ENCODE peak calls at places on chromosome 12, in four cellular contexts. Q is GM12878, K is GM12891, O is HepG2. R is an unnamed sample.

GRCh38 chr12:49535921-49536525 is 2.8 kb upstream of the KCNH3 start:
- DNase-seq in Q (no peak), K (no peak), O (no peak), R (no peak)

GRCh38 chr12:108637631-108638030 is 3.9 kb upstream of the SELPLG start:
- DNase-seq in O (no peak), K (no peak), Q (no peak), R (no peak)

GRCh38 chr12:28459481-28459880 is 269.2 kb downstream of the CCDC91 start:
- DNase-seq in O (peak), Q (no peak), K (no peak), R (no peak)

GRCh38 chr12:113271853-113272561 is 50.7 kb downstream of the TPCN1 start:
- DNase-seq in Q (no peak), O (peak), K (no peak), R (no peak)

GRCh38 chr12:98151984-98152383 is 363.4 kb upstream of the TMPO start:
- DNase-seq in O (no peak), K (no peak), Q (no peak), R (no peak)

GRCh38 chr12:108129017-108129812 is at the start of gene WSCD2:
- DNase-seq in Q (no peak), O (peak), K (peak), R (no peak)

GRCh38 chr12:52523825-52524224 is 3.6 kb upstream of the KRT5 start:
- DNase-seq in Q (no peak), O (no peak), K (no peak), R (no peak)

GRCh38 chr12:452667-453210 is 7.0 kb upstream of the B4GALNT3 start:
- DNase-seq in K (peak), O (no peak), Q (no peak), R (peak)

GRCh38 chr12:100346660-100347059 is 10.2 kb upstream of the SLC17A8 start:
- DNase-seq in Q (no peak), O (peak), K (no peak), R (no peak)

GRCh38 chr12:74537126-74537706 is 419 bp upstream of the ATXN7L3B start:
- DNase-seq in O (peak), K (peak), Q (peak), R (no peak)

GRCh38 chr12:109291531-109292341 is 17.3 kb downstream of the FOXN4 start:
- DNase-seq in Q (no peak), K (no peak), O (no peak), R (no peak)

GRCh38 chr12:1716911-1717310 is 26.0 kb downstream of the ADIPOR2 start:
- DNase-seq in K (no peak), Q (no peak), O (no peak), R (no peak)

GRCh38 chr12:128290938-128291337 is 24.0 kb downstream of the TMEM132C start:
- DNase-seq in K (no peak), Q (no peak), O (no peak), R (no peak)

GRCh38 chr12:49358548-49359141 is 8.6 kb upstream of the SPATS2 start:
- DNase-seq in K (peak), Q (no peak), O (peak), R (no peak)

GRCh38 chr12:12443482-12443881 is 86.6 kb downstream of the BORCS5 start:
- DNase-seq in K (no peak), Q (no peak), O (no peak), R (no peak)

GRCh38 chr12:67533159-67533558 is 115.4 kb upstream of the DYRK2 start:
- DNase-seq in Q (no peak), O (no peak), K (no peak), R (no peak)

GRCh38 chr12:15620726-15621125 is 168.5 kb downstream of the EPS8 start:
- DNase-seq in Q (no peak), K (no peak), O (no peak), R (no peak)

GRCh38 chr12:100381379-100381778 is 24.5 kb downstream of the SLC17A8 start:
- DNase-seq in K (no peak), O (no peak), Q (no peak), R (no peak)

GRCh38 chr12:2624543-2625266 is 170.1 kb upstream of the FKBP4 start:
- DNase-seq in Q (no peak), O (no peak), K (no peak), R (no peak)

GRCh38 chr12:100199347-100200136 is 1.1 kb upstream of the ACTR6 start:
- DNase-seq in K (peak), Q (no peak), O (peak), R (peak)

GRCh38 chr12:26783791-26784379 is 49.1 kb downstream of the ITPR2 start:
- DNase-seq in Q (no peak), K (no peak), O (no peak), R (no peak)

GRCh38 chr12:31914927-31915326 is 44.3 kb upstream of the RESF1 start:
- DNase-seq in O (no peak), Q (no peak), K (no peak), R (no peak)

GRCh38 chr12:69258655-69259054 is 19.3 kb downstream of the CPSF6 start:
- DNase-seq in O (no peak), Q (no peak), K (no peak), R (no peak)

GRCh38 chr12:116276433-116277216 is 868 bp downstream of the MED13L start:
- DNase-seq in K (peak), O (peak), Q (no peak), R (peak)

GRCh38 chr12:116274552-116275375 is 2.7 kb downstream of the MED13L start:
- DNase-seq in O (no peak), K (no peak), Q (no peak), R (no peak)

GRCh38 chr12:116278667-116279066 is 1.2 kb upstream of the MED13L start:
- DNase-seq in K (no peak), Q (no peak), O (no peak), R (no peak)

GRCh38 chr12:116278259-116278595 is 734 bp upstream of the MED13L start:
- DNase-seq in K (no peak), O (no peak), Q (no peak), R (no peak)

DNA sequence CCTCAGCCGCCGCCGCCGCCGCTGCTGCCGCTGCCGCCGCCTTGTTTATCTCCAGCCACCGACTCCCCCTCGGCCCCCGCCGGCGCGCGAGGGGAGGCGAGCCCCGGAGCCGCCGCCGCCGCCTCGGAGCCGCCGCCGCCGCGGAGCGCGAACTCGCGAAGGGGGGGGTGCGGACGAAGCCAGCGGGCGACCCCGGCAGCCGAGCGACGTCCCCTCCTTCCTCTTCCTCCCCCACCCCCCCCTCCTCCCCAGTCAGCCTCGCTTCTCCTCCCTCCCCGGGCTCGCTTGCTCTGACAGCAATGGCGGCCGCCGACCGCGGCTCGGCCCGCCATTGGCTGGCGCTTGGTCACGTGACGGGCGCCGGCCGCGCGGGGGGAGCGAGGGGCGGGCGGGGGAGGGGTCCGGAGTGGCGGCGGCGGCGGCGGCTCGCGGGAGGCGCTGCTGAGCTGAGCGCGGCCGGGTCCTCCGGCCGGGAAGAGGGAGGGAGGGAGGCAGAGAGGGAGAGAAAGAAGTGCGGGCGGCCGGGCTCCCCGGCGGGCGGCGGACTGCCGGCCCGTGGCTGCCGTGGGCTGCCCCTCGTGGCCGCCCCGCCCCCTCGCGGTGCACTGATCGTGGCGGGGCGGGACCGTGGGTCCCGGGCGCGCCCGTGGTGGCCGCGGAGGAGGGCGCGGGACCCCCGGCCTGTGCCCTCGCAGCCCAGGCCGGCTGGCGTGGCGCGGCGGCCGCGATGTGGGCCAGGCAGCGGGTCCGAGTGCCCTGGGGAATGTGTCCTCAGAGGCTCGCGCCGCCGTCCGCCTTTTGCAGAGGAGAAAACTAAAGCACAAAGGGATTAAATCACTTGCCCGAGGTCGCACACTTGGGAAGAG is at the start of gene MED13L:
- DNase-seq in O (peak), Q (no peak), K (peak), R (peak)
- TF ChIP-seq POLR2A in O (peak), Q (peak), K (no peak), R (peak)

GRCh38 chr12:122406701-122407154 is 15.7 kb downstream of the CLIP1 start:
- DNase-seq in Q (no peak), K (no peak), O (peak), R (no peak)
- TF ChIP-seq TAF1 in Q (no peak), K (no peak), O (no peak), R (no peak)

GRCh38 chr12:57229634-57230380 is at the start of gene SHMT2:
- DNase-seq in O (peak), K (peak), Q (peak), R (peak)

GRCh38 chr12:57231276-57232021 is 1.9 kb downstream of the SHMT2 start:
- DNase-seq in K (no peak), Q (no peak), O (no peak), R (no peak)

GRCh38 chr12:57232156-57232756 is 2.7 kb downstream of the SHMT2 start:
- DNase-seq in O (no peak), Q (no peak), K (no peak), R (no peak)

GRCh38 chr12:57229041-57229633 is 374 bp upstream of the SHMT2 start:
- DNase-seq in O (no peak), Q (no peak), K (no peak), R (no peak)

GRCh38 chr12:57230381-57231155 is 1.1 kb downstream of the SHMT2 start:
- DNase-seq in K (no peak), Q (no peak), O (peak), R (no peak)
- TF ChIP-seq POLR2AphosphoS5 in K (no peak), Q (no peak), O (no peak), R (no peak)

GRCh38 chr12:130634866-130635265 is 81.2 kb downstream of the RIMBP2 start:
- DNase-seq in K (no peak), Q (no peak), O (no peak), R (no peak)

GRCh38 chr12:130628304-130628703 is 87.8 kb downstream of the RIMBP2 start:
- DNase-seq in K (no peak), Q (no peak), O (no peak), R (no peak)

GRCh38 chr12:130632582-130633174 is 83.4 kb downstream of the RIMBP2 start:
- DNase-seq in O (no peak), K (no peak), Q (no peak), R (no peak)

GRCh38 chr12:130636370-130636769 is 79.7 kb downstream of the RIMBP2 start:
- DNase-seq in K (no peak), O (no peak), Q (no peak), R (no peak)

DNA sequence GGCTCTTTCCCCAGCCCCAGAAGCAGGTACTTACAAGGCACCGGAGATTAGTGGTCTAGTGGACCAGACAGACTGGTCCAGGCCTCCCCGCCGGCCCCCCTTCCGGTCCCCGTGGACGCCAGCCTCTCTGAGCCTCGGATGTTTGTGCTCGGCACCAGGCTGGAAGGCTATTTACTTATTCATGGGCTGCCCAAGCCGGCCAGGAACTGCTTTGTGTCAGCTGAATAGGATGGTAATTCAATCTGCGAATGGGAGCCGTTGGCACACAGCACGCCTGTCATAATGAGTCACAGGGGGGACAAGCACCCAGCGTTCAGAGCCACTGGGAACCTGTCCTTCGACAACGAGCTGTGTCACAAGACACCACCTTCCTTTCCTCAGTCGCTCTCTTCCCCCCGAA is 82.3 kb downstream of the RIMBP2 start:
- DNase-seq in K (no peak), O (no peak), Q (no peak), R (no peak)
- TF ChIP-seq POLR2A in K (no peak), O (no peak), Q (no peak), R (no peak)

GRCh38 chr12:96861656-96862055 is 45.4 kb upstream of the NEDD1 start:
- DNase-seq in K (no peak), Q (no peak), O (no peak), R (no peak)
- TF ChIP-seq TAF1 in K (no peak), Q (no peak), O (no peak), R (no peak)

DNA sequence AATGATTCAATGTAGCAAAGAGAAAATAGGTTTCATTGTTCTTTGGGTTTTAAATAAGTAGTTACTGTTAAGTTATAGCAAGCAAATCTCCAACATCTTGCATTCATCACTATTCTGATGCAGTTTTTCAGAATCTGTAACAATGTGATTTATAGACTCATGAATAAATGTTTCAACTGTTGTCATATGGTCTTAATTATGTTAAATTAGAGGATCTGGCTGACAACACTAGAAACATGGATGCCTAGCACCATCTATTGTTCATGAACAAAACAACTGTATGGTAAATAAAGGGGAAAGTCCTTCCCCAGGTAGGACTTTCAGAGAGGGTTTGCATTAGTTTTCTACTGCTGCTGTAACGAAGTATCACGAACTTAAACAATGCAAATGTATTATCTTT is 167.9 kb downstream of the BCAT1 start:
- DNase-seq in K (no peak), Q (no peak), O (no peak), R (no peak)
- TF ChIP-seq POLR2AphosphoS5 in K (no peak), Q (no peak), O (no peak), R (no peak)